ENCODE peak calls at places on chromosomes 6 and 20, in seven cellular contexts. X is adipocyte; H is SJSA1; U is left ventricle myocardium inferior; P is lower leg skin; N is CD8-positive, alpha-beta memory T cell; F is AG09309. W is an unnamed sample.

GRCh38 chr20:61030130-61030529 is 221.9 kb upstream of the CDH4 start:
- DNase-seq in X (no peak), H (peak), U (no peak), P (peak), N (no peak), F (no peak), W (peak)

GRCh38 chr6:137044366-137045220 is at the start of gene IL20RA:
- DNase-seq in X (peak), H (no peak), U (peak), P (peak), N (no peak), F (no peak), W (no peak)

GRCh38 chr6:150899231-150899630 is 33.7 kb downstream of the MTHFD1L start:
- DNase-seq in X (no peak), H (no peak), U (no peak), P (no peak), N (no peak), F (no peak), W (no peak)

GRCh38 chr6:88780714-88781389 is 182.6 kb downstream of the RNGTT start:
- DNase-seq in X (peak), H (peak), U (no peak), P (no peak), N (peak), F (peak), W (no peak)

GRCh38 chr6:160973311-160973710 is 18.3 kb upstream of the MAP3K4 start:
- DNase-seq in X (no peak), H (no peak), U (peak), P (no peak), N (no peak), F (no peak), W (no peak)

GRCh38 chr6:10421508-10422281 is 6.8 kb upstream of the TFAP2A start:
- DNase-seq in X (no peak), H (no peak), U (no peak), P (no peak), N (no peak), F (no peak), W (no peak)

GRCh38 chr6:44219815-44220784 is 3.3 kb upstream of the SLC29A1 start:
- DNase-seq in X (no peak), H (no peak), U (no peak), P (no peak), N (no peak), F (no peak), W (no peak)

GRCh38 chr6:37864250-37864649 is 44.7 kb downstream of the ZFAND3 start:
- DNase-seq in X (no peak), H (no peak), U (no peak), P (no peak), N (no peak), F (no peak), W (no peak)

GRCh38 chr6:162119349-162119748 is 608.2 kb downstream of the PRKN start:
- DNase-seq in X (no peak), H (no peak), U (peak), P (peak), N (no peak), F (no peak), W (peak)

GRCh38 chr20:24763386-24764026 is 185.6 kb upstream of the CST7 start:
- DNase-seq in X (no peak), H (peak), U (no peak), P (peak), N (no peak), F (no peak), W (peak)

GRCh38 chr6:110958332-110959192 is at the start of gene GTF3C6:
- DNase-seq in X (peak), H (peak), U (peak), P (peak), N (peak), F (peak), W (peak)

GRCh38 chr20:23939063-23939462 is 49.5 kb downstream of the GGTLC1 start:
- DNase-seq in X (no peak), H (no peak), U (no peak), P (no peak), N (no peak), F (no peak), W (no peak)

GRCh38 chr20:60976913-60977312 is 275.1 kb upstream of the CDH4 start:
- DNase-seq in X (no peak), H (no peak), U (no peak), P (no peak), N (no peak), F (no peak), W (no peak)

GRCh38 chr20:59207742-59208357 is 44.2 kb downstream of the ZNF831 start:
- DNase-seq in X (no peak), H (no peak), U (peak), P (no peak), N (peak), F (no peak), W (no peak)

GRCh38 chr6:157246048-157246630 is 77.2 kb downstream of the TMEM242 start:
- DNase-seq in X (peak), H (no peak), U (no peak), P (no peak), N (no peak), F (peak), W (peak)

GRCh38 chr6:20686142-20686541 is 151.9 kb downstream of the CDKAL1 start:
- DNase-seq in X (no peak), H (no peak), U (no peak), P (no peak), N (no peak), F (no peak), W (no peak)

GRCh38 chr20:63657260-63657936 is 714 bp upstream of the RTEL1 start:
- DNase-seq in X (no peak), H (no peak), U (no peak), P (peak), N (no peak), F (no peak), W (no peak)
- H3K4me3 ChIP-seq in X (peak), H (no peak), U (peak), P (peak), N (peak), F (peak), W (peak)

GRCh38 chr20:37669773-37670236 is 24.0 kb upstream of the CTNNBL1 start:
- DNase-seq in X (no peak), H (no peak), U (no peak), P (no peak), N (no peak), F (no peak), W (no peak)

GRCh38 chr20:37669062-37669772 is 24.6 kb upstream of the CTNNBL1 start:
- DNase-seq in X (no peak), H (no peak), U (no peak), P (no peak), N (no peak), F (no peak), W (no peak)

GRCh38 chr20:37672143-37672542 is 21.7 kb upstream of the CTNNBL1 start:
- DNase-seq in X (no peak), H (no peak), U (no peak), P (peak), N (no peak), F (no peak), W (no peak)

GRCh38 chr20:37668166-37668565 is 25.7 kb upstream of the CTNNBL1 start:
- DNase-seq in X (no peak), H (no peak), U (no peak), P (no peak), N (no peak), F (no peak), W (no peak)

DNA sequence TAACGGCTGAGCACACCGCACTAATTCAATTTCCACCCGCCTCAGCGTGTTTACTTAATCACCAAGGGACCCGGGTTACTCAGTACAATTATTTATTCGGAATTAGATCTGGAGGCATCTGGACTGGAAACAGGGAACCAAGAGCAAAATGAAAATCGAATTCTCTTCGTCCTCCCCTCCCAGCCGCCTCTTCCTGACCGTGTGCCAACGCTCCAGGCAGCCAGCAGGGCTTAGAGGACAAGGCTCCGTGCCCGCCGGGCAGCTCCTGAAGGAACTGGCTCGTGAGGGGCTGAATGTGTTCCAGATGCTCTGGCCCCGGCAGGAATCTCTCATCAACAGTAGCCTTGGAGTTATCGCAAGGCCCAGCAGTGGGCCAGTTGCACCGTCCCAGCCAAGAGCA is 23.4 kb upstream of the CTNNBL1 start:
- DNase-seq in X (peak), H (no peak), U (no peak), P (peak), N (no peak), F (no peak), W (no peak)
- H3K4me3 ChIP-seq in X (peak), H (no peak), U (peak), P (no peak), N (no peak), F (peak), W (peak)

DNA sequence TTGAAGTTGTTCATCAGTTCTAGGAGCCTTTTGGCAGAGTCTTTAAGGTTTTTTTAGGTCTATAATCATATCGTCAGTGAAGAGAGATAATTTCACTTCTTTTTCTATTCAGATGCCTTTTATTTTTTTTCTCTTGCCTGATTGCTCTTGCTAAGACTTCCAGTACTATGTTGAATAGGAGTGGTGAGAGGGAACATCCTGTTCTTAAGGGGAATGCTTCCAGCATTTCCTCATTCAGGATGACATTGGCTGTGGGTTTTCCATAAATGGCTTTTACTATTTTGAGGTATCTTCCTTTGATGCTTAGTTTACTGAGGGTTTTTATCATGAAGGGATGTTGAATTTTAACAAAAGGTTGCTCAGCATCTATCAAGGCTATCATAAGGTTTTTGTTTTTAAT is 109.5 kb downstream of the CLVS2 start:
- DNase-seq in X (no peak), H (no peak), U (no peak), P (no peak), N (no peak), F (no peak), W (no peak)
- H3K4me3 ChIP-seq in X (no peak), H (no peak), U (no peak), P (no peak), N (no peak), F (no peak), W (no peak)

DNA sequence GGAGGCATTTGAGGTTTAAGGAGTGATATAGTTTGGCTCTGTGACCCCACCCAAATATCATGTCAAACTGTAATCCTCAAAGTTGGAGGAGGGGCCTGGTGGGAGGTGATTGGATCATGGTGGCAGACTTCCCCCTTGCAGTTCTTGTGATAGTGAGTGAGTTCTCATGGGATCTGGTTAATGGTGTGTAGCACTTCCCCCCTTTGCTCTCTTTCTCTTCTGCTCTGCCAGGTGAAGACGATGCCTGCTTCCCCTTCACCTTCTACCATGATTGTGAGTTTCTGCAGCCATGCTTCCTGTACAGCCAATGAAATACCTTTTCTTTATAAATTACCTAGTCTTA is 1.7 kb upstream of the HDDC2 start:
- DNase-seq in X (no peak), H (no peak), U (no peak), P (no peak), N (no peak), F (no peak), W (no peak)
- H3K4me3 ChIP-seq in X (no peak), H (no peak), U (no peak), P (no peak), N (no peak), F (no peak), W (no peak)

GRCh38 chr20:199996-200395 is 10.5 kb upstream of the DEFB128 start:
- DNase-seq in X (no peak), H (no peak), U (no peak), P (no peak), N (no peak), F (no peak), W (no peak)
- H3K4me3 ChIP-seq in X (no peak), H (no peak), U (no peak), P (no peak), N (no peak), F (no peak), W (no peak)

GRCh38 chr6:158564243-158565121 is 4.6 kb downstream of the TMEM181 start:
- DNase-seq in X (no peak), H (peak), U (no peak), P (peak), N (peak), F (no peak), W (no peak)
- H3K4me3 ChIP-seq in X (no peak), H (no peak), U (no peak), P (no peak), N (no peak), F (no peak), W (no peak)

GRCh38 chr6:33413601-33414120 is 2.8 kb downstream of the PHF1 start:
- DNase-seq in X (no peak), H (no peak), U (no peak), P (no peak), N (no peak), F (no peak), W (no peak)

GRCh38 chr6:33414592-33415271 is 3.2 kb downstream of the CUTA start:
- DNase-seq in X (peak), H (no peak), U (no peak), P (no peak), N (no peak), F (no peak), W (no peak)

GRCh38 chr6:33416386-33417126 is 1.4 kb downstream of the CUTA start:
- DNase-seq in X (peak), H (no peak), U (no peak), P (no peak), N (no peak), F (no peak), W (no peak)

GRCh38 chr6:33417127-33417902 is 592 bp downstream of the CUTA start:
- DNase-seq in X (peak), H (peak), U (no peak), P (peak), N (no peak), F (peak), W (no peak)

GRCh38 chr6:33415831-33416230 is 2.1 kb downstream of the CUTA start:
- DNase-seq in X (no peak), H (no peak), U (no peak), P (no peak), N (no peak), F (no peak), W (no peak)
- H3K4me3 ChIP-seq in X (peak), H (no peak), U (no peak), P (no peak), N (no peak), F (peak), W (no peak)

GRCh38 chr6:33374359-33374910 is 17.2 kb upstream of the KIFC1 start:
- DNase-seq in X (peak), H (no peak), U (no peak), P (no peak), N (no peak), F (no peak), W (no peak)
- H3K4me3 ChIP-seq in X (peak), H (no peak), U (no peak), P (no peak), N (no peak), F (no peak), W (no peak)

W was measured in tibial artery.